ENCODE peak calls at places on chromosomes 16 and 17, in seven cellular contexts. One of them, this sample, is unnamed.

GRCh38 chr17:38429476-38430100 is 1.3 kb downstream of the ARHGAP23 start:
- DNase-seq in right cardiac atrium: no peak
- DNase-seq in caudate nucleus: no peak
- DNase-seq in cardiac muscle cell: no peak
- DNase-seq in AG04450: no peak
- DNase-seq in adrenal gland: peak; percentile 29
- DNase-seq in A549: no peak
- DNase-seq in this sample: no peak

GRCh38 chr16:80100846-80101451 is 439.8 kb upstream of the DYNLRB2 start:
- DNase-seq in right cardiac atrium: no peak
- DNase-seq in caudate nucleus: no peak
- DNase-seq in cardiac muscle cell: no peak
- DNase-seq in AG04450: no peak
- DNase-seq in adrenal gland: no peak
- DNase-seq in A549: no peak
- DNase-seq in this sample: no peak

GRCh38 chr16:86039606-86040005 is 140.6 kb downstream of the IRF8 start:
- DNase-seq in right cardiac atrium: no peak
- DNase-seq in caudate nucleus: no peak
- DNase-seq in cardiac muscle cell: no peak
- DNase-seq in AG04450: no peak
- DNase-seq in adrenal gland: no peak
- DNase-seq in A549: no peak
- DNase-seq in this sample: no peak

GRCh38 chr16:24482681-24483202 is 56.6 kb upstream of the RBBP6 start:
- DNase-seq in right cardiac atrium: no peak
- DNase-seq in caudate nucleus: no peak
- DNase-seq in cardiac muscle cell: no peak
- DNase-seq in AG04450: no peak
- DNase-seq in adrenal gland: no peak
- DNase-seq in A549: no peak
- DNase-seq in this sample: no peak

GRCh38 chr17:7060165-7060890 is 16.4 kb upstream of the SLC16A11 start:
- DNase-seq in right cardiac atrium: no peak
- DNase-seq in caudate nucleus: peak; percentile 46
- DNase-seq in cardiac muscle cell: no peak
- DNase-seq in AG04450: no peak
- DNase-seq in adrenal gland: no peak
- DNase-seq in A549: peak; percentile 96
- DNase-seq in this sample: peak; percentile 92

GRCh38 chr17:44840936-44841335 is 6.7 kb upstream of the HIGD1B start:
- DNase-seq in right cardiac atrium: no peak
- DNase-seq in caudate nucleus: no peak
- DNase-seq in cardiac muscle cell: no peak
- DNase-seq in AG04450: no peak
- DNase-seq in adrenal gland: no peak
- DNase-seq in A549: no peak
- DNase-seq in this sample: no peak

GRCh38 chr16:12674096-12674495 is 129.6 kb downstream of the CPPED1 start:
- DNase-seq in right cardiac atrium: no peak
- DNase-seq in caudate nucleus: no peak
- DNase-seq in cardiac muscle cell: no peak
- DNase-seq in AG04450: no peak
- DNase-seq in adrenal gland: no peak
- DNase-seq in A549: peak; percentile 9
- DNase-seq in this sample: no peak

GRCh38 chr17:74446551-74447500 is 14.9 kb downstream of the GPRC5C start:
- DNase-seq in right cardiac atrium: peak; percentile 81
- DNase-seq in caudate nucleus: peak; percentile 25
- DNase-seq in cardiac muscle cell: no peak
- DNase-seq in AG04450: no peak
- DNase-seq in adrenal gland: peak; percentile 56
- DNase-seq in A549: no peak
- DNase-seq in this sample: no peak

GRCh38 chr17:80698297-80698696 is 153.7 kb downstream of the RPTOR start:
- DNase-seq in right cardiac atrium: no peak
- DNase-seq in caudate nucleus: no peak
- DNase-seq in cardiac muscle cell: no peak
- DNase-seq in AG04450: no peak
- DNase-seq in adrenal gland: no peak
- DNase-seq in A549: no peak
- DNase-seq in this sample: no peak

GRCh38 chr16:19029980-19030379 is 37.4 kb upstream of the COQ7 start:
- DNase-seq in right cardiac atrium: no peak
- DNase-seq in caudate nucleus: no peak
- DNase-seq in cardiac muscle cell: no peak
- DNase-seq in AG04450: no peak
- DNase-seq in adrenal gland: no peak
- DNase-seq in A549: no peak
- DNase-seq in this sample: no peak

GRCh38 chr17:335691-336090 is 16.9 kb downstream of the RPH3AL start:
- DNase-seq in right cardiac atrium: peak; percentile 22
- DNase-seq in caudate nucleus: no peak
- DNase-seq in cardiac muscle cell: peak; percentile 40
- DNase-seq in AG04450: no peak
- DNase-seq in adrenal gland: no peak
- DNase-seq in A549: no peak
- DNase-seq in this sample: no peak

GRCh38 chr17:31096106-31096436 is 1.3 kb downstream of the NF1 start:
- DNase-seq in right cardiac atrium: no peak
- DNase-seq in caudate nucleus: no peak
- DNase-seq in cardiac muscle cell: peak; percentile 7
- DNase-seq in AG04450: no peak
- DNase-seq in adrenal gland: no peak
- DNase-seq in A549: no peak
- DNase-seq in this sample: no peak

GRCh38 chr16:70551788-70552187 is 28.2 kb downstream of the SF3B3 start:
- DNase-seq in right cardiac atrium: no peak
- DNase-seq in caudate nucleus: no peak
- DNase-seq in cardiac muscle cell: no peak
- DNase-seq in AG04450: no peak
- DNase-seq in adrenal gland: no peak
- DNase-seq in A549: no peak
- DNase-seq in this sample: no peak

GRCh38 chr17:77164483-77165030 is 23.8 kb downstream of the SEC14L1 start:
- DNase-seq in right cardiac atrium: no peak
- DNase-seq in caudate nucleus: no peak
- DNase-seq in cardiac muscle cell: no peak
- DNase-seq in AG04450: no peak
- DNase-seq in adrenal gland: no peak
- DNase-seq in A549: no peak
- DNase-seq in this sample: no peak

GRCh38 chr17:42056634-42057033 is 6.2 kb upstream of the C17orf113 start:
- DNase-seq in right cardiac atrium: no peak
- DNase-seq in caudate nucleus: no peak
- DNase-seq in cardiac muscle cell: no peak
- DNase-seq in AG04450: no peak
- DNase-seq in adrenal gland: no peak
- DNase-seq in A549: no peak
- DNase-seq in this sample: no peak

GRCh38 chr17:1736348-1737281 is 6.1 kb upstream of the SERPINF2 start:
- DNase-seq in right cardiac atrium: peak; percentile 86
- DNase-seq in caudate nucleus: peak; percentile 32
- DNase-seq in cardiac muscle cell: no peak
- DNase-seq in AG04450: peak; percentile 32
- DNase-seq in adrenal gland: peak; percentile 68
- DNase-seq in A549: peak; percentile 66
- DNase-seq in this sample: no peak

GRCh38 chr17:81517339-81518112 is 4.9 kb upstream of the ACTG1 start:
- DNase-seq in right cardiac atrium: no peak
- DNase-seq in caudate nucleus: no peak
- DNase-seq in cardiac muscle cell: peak; percentile 14
- DNase-seq in AG04450: no peak
- DNase-seq in adrenal gland: no peak
- DNase-seq in A549: no peak
- DNase-seq in this sample: no peak

GRCh38 chr17:9517396-9517795 is 58.2 kb downstream of the STX8 start:
- DNase-seq in right cardiac atrium: no peak
- DNase-seq in caudate nucleus: no peak
- DNase-seq in cardiac muscle cell: no peak
- DNase-seq in AG04450: no peak
- DNase-seq in adrenal gland: no peak
- DNase-seq in A549: no peak
- DNase-seq in this sample: no peak

GRCh38 chr16:15856901-15857778 is at the start of gene MYH11:
- DNase-seq in right cardiac atrium: peak; percentile 23
- DNase-seq in caudate nucleus: no peak
- DNase-seq in cardiac muscle cell: peak; percentile 48
- DNase-seq in AG04450: no peak
- DNase-seq in adrenal gland: no peak
- DNase-seq in A549: no peak
- DNase-seq in this sample: no peak

GRCh38 chr16:84091460-84091859 is 25.3 kb downstream of the MBTPS1 start:
- DNase-seq in right cardiac atrium: no peak
- DNase-seq in caudate nucleus: peak; percentile 52
- DNase-seq in cardiac muscle cell: no peak
- DNase-seq in AG04450: no peak
- DNase-seq in adrenal gland: no peak
- DNase-seq in A549: no peak
- DNase-seq in this sample: no peak

GRCh38 chr17:50794361-50794760 is 27.0 kb upstream of the ANKRD40CL start:
- DNase-seq in right cardiac atrium: no peak
- DNase-seq in caudate nucleus: no peak
- DNase-seq in cardiac muscle cell: no peak
- DNase-seq in AG04450: no peak
- DNase-seq in adrenal gland: no peak
- DNase-seq in A549: no peak
- DNase-seq in this sample: no peak

GRCh38 chr17:2071421-2072281 is 16.7 kb downstream of the HIC1 start:
- DNase-seq in right cardiac atrium: peak; percentile 76
- DNase-seq in caudate nucleus: no peak
- DNase-seq in cardiac muscle cell: no peak
- DNase-seq in AG04450: peak; percentile 72
- DNase-seq in adrenal gland: no peak
- DNase-seq in A549: no peak
- DNase-seq in this sample: no peak

GRCh38 chr17:15269690-15270089 is 4.6 kb upstream of the PMP22 start:
- DNase-seq in right cardiac atrium: no peak
- DNase-seq in caudate nucleus: no peak
- DNase-seq in cardiac muscle cell: no peak
- DNase-seq in AG04450: no peak
- DNase-seq in adrenal gland: no peak
- DNase-seq in A549: no peak
- DNase-seq in this sample: no peak

GRCh38 chr17:1043601-1044251 is 46.8 kb downstream of the TIMM22 start:
- DNase-seq in right cardiac atrium: peak; percentile 86
- DNase-seq in caudate nucleus: no peak
- DNase-seq in cardiac muscle cell: peak; percentile 81
- DNase-seq in AG04450: no peak
- DNase-seq in adrenal gland: no peak
- DNase-seq in A549: no peak
- DNase-seq in this sample: no peak

GRCh38 chr16:35752773-35753558 is 2293.6 kb downstream of the TP53TG3F start:
- DNase-seq in right cardiac atrium: no peak
- DNase-seq in caudate nucleus: no peak
- DNase-seq in cardiac muscle cell: no peak
- DNase-seq in AG04450: no peak
- DNase-seq in adrenal gland: no peak
- DNase-seq in A549: no peak
- DNase-seq in this sample: no peak

GRCh38 chr16:69324013-69324531 is 6.3 kb downstream of the PDF start:
- DNase-seq in right cardiac atrium: peak; percentile 71
- DNase-seq in caudate nucleus: no peak
- DNase-seq in cardiac muscle cell: no peak
- DNase-seq in AG04450: no peak
- DNase-seq in adrenal gland: no peak
- DNase-seq in A549: no peak
- DNase-seq in this sample: no peak

DNA sequence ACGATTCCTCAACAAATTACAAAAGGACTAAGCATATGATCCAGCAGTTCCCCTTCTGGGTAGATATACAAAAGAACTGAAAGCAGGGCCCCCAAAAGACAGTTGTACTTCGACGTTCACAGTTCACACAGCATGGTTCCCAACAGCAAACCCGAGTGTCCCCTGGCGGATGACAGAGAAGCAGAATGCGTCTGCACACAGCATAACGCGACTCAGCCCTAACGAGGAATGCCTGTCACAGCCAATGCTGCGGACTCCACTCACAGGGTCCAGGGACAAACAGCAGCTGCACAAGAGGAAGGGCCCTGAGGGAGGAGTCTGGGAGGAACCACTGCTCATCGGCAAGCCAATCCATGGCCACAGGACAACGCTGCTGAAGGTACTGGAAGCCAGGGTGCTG is 132.9 kb downstream of the ANKRD11 start:
- DNase-seq in right cardiac atrium: no peak
- DNase-seq in caudate nucleus: peak; percentile 65
- DNase-seq in cardiac muscle cell: peak; percentile 59
- DNase-seq in AG04450: no peak
- DNase-seq in adrenal gland: peak; percentile 50
- DNase-seq in A549: no peak
- DNase-seq in this sample: no peak
- H3K27ac ChIP-seq in right cardiac atrium: peak overlapping the region; percentile 57
- H3K27ac ChIP-seq in caudate nucleus: no peak overlapping the region
- H3K27ac ChIP-seq in cardiac muscle cell: peak overlapping the region; percentile 60
- H3K27ac ChIP-seq in AG04450: no peak overlapping the region
- H3K27ac ChIP-seq in adrenal gland: peak overlapping the region; percentile 38
- H3K27ac ChIP-seq in A549: no peak overlapping the region
- H3K27ac ChIP-seq in this sample: no peak overlapping the region

GRCh38 chr17:4420692-4421131 is 13.0 kb upstream of the SPNS3 start:
- DNase-seq in right cardiac atrium: peak; percentile 35
- DNase-seq in caudate nucleus: peak; percentile 30
- DNase-seq in cardiac muscle cell: peak; percentile 83
- DNase-seq in AG04450: peak; percentile 36
- DNase-seq in adrenal gland: peak; percentile 51
- DNase-seq in A549: peak; percentile 85
- DNase-seq in this sample: peak; percentile 31
- H3K27ac ChIP-seq in right cardiac atrium: no peak overlapping the region
- H3K27ac ChIP-seq in caudate nucleus: no peak overlapping the region
- H3K27ac ChIP-seq in cardiac muscle cell: no peak overlapping the region
- H3K27ac ChIP-seq in AG04450: no peak overlapping the region
- H3K27ac ChIP-seq in adrenal gland: no peak overlapping the region
- H3K27ac ChIP-seq in A549: no peak overlapping the region
- H3K27ac ChIP-seq in this sample: no peak overlapping the region

GRCh38 chr16:55569025-55569424 is 2.5 kb downstream of the CAPNS2 start:
- DNase-seq in right cardiac atrium: no peak
- DNase-seq in caudate nucleus: no peak
- DNase-seq in cardiac muscle cell: no peak
- DNase-seq in AG04450: no peak
- DNase-seq in adrenal gland: no peak
- DNase-seq in A549: no peak
- DNase-seq in this sample: no peak
- H3K27ac ChIP-seq in right cardiac atrium: no peak overlapping the region
- H3K27ac ChIP-seq in caudate nucleus: no peak overlapping the region
- H3K27ac ChIP-seq in cardiac muscle cell: no peak overlapping the region
- H3K27ac ChIP-seq in AG04450: no peak overlapping the region
- H3K27ac ChIP-seq in adrenal gland: peak overlapping the region; percentile 3
- H3K27ac ChIP-seq in A549: no peak overlapping the region
- H3K27ac ChIP-seq in this sample: peak overlapping the region; percentile 98

GRCh38 chr17:73445466-73445865 is 133.7 kb upstream of the CDC42EP4 start:
- DNase-seq in right cardiac atrium: no peak
- DNase-seq in caudate nucleus: no peak
- DNase-seq in cardiac muscle cell: no peak
- DNase-seq in AG04450: no peak
- DNase-seq in adrenal gland: no peak
- DNase-seq in A549: no peak
- DNase-seq in this sample: no peak

GRCh38 chr17:73439597-73439996 is 127.8 kb upstream of the CDC42EP4 start:
- DNase-seq in right cardiac atrium: no peak
- DNase-seq in caudate nucleus: no peak
- DNase-seq in cardiac muscle cell: no peak
- DNase-seq in AG04450: no peak
- DNase-seq in adrenal gland: no peak
- DNase-seq in A549: no peak
- DNase-seq in this sample: no peak

GRCh38 chr17:73444021-73444420 is 132.2 kb upstream of the CDC42EP4 start:
- DNase-seq in right cardiac atrium: no peak
- DNase-seq in caudate nucleus: no peak
- DNase-seq in cardiac muscle cell: no peak
- DNase-seq in AG04450: no peak
- DNase-seq in adrenal gland: no peak
- DNase-seq in A549: no peak
- DNase-seq in this sample: no peak
- H3K27ac ChIP-seq in right cardiac atrium: no peak overlapping the region
- H3K27ac ChIP-seq in caudate nucleus: no peak overlapping the region
- H3K27ac ChIP-seq in cardiac muscle cell: no peak overlapping the region
- H3K27ac ChIP-seq in AG04450: no peak overlapping the region
- H3K27ac ChIP-seq in adrenal gland: no peak overlapping the region
- H3K27ac ChIP-seq in A549: no peak overlapping the region
- H3K27ac ChIP-seq in this sample: no peak overlapping the region

This sample was measured in epithelial cell of prostate.